ENCODE peak calls at places on chromosomes 11 and 22, in ten cellular contexts. G is upper lobe of right lung, I is kidney, S is lower lobe of right lung, R is Peyer's patch, J is uterus, Q is K562, L is brain microvascular endothelial cell, A is tibial nerve, N is spleen. U is an unnamed sample.

GRCh38 chr22:23376256-23376655 is 195.9 kb downstream of the BCR start:
- DNase-seq in R (no peak), Q (peak; percentile 56), J (no peak), S (no peak), A (no peak), N (no peak), G (no peak), I (no peak), L (no peak), U (peak; percentile 55)

GRCh38 chr22:38114484-38115398 is 4.3 kb upstream of the BAIAP2L2 start:
- DNase-seq in G (peak; percentile 92), L (peak; percentile 80), J (peak; percentile 83), A (peak; percentile 78), R (peak; percentile 71), I (peak; percentile 93), S (peak; percentile 89), N (peak; percentile 95), Q (peak; percentile 77), U (peak; percentile 88)

GRCh38 chr11:69218271-69218682 is 62.5 kb downstream of the SMIM38 start:
- DNase-seq in R (peak; percentile 2), G (no peak), J (no peak), N (no peak), L (no peak), Q (no peak), I (no peak), A (no peak), S (no peak), U (no peak)

GRCh38 chr22:50674127-50674493 is 1.5 kb downstream of the SHANK3 start:
- DNase-seq in I (no peak), A (no peak), S (no peak), G (no peak), Q (no peak), N (no peak), J (no peak), L (no peak), R (no peak), U (no peak)

GRCh38 chr22:33020721-33021120 is 37.5 kb downstream of the SYN3 start:
- DNase-seq in Q (no peak), S (no peak), L (no peak), I (no peak), N (no peak), G (no peak), J (no peak), A (no peak), R (no peak), U (no peak)

GRCh38 chr11:76380977-76381719 is at the start of the genes GVQW3 and THAP12:
- DNase-seq in I (peak; percentile 99), G (peak; percentile 99), S (peak; percentile 98), L (peak; percentile 95), Q (peak; percentile 98), J (peak; percentile 99), R (peak; percentile 95), N (peak; percentile 99), A (peak; percentile 94), U (peak; percentile 98)

GRCh38 chr11:1070594-1071462 is 3.8 kb upstream of the MUC2 start:
- DNase-seq in I (peak; percentile 59), N (peak; percentile 69), G (peak; percentile 40), S (peak; percentile 28), J (no peak), R (no peak), A (no peak), L (no peak), Q (no peak), U (no peak)

GRCh38 chr11:128575174-128575955 is 12.0 kb downstream of the ETS1 start:
- DNase-seq in J (no peak), S (no peak), G (no peak), Q (no peak), R (no peak), L (no peak), N (no peak), A (no peak), I (no peak), U (no peak)

GRCh38 chr22:17919276-17920144 is 104.9 kb downstream of the MICAL3 start:
- DNase-seq in G (no peak), J (no peak), L (no peak), S (no peak), A (no peak), N (no peak), Q (no peak), R (no peak), I (no peak), U (peak; percentile 31)
- H3K36me3 ChIP-seq in G (no peaks in the 10 kb centered on the region), J (no peaks in the 10 kb centered on the region), L (no peaks in the 10 kb centered on the region), S (no peaks in the 10 kb centered on the region), A (no peaks in the 10 kb centered on the region), N (peaks cover 5% of the 10 kb centered on the region), Q (no peaks in the 10 kb centered on the region), R (no peaks in the 10 kb centered on the region), I (no peaks in the 10 kb centered on the region), U (no peaks in the 10 kb centered on the region)

DNA sequence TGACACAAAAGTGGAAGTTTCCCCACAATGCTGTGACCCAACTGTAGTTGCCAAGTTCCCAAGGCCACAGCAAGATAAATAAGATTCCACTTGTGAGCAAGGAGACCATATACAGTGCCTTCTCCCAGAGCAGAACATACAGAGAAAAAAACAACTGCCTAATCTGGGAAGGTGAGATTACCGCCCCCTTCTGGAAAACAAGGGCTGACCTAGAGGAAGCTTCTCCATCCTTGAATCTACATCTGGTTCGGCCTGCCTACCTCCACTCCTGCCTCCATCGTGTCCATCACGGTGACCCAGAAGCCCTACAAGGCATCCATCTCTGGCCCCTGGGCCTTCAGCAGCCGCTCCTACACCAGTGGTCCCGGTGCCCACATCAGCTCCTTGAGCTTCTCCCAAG is 6.1 kb upstream of the RNASEH2C start:
- DNase-seq in G (no peak), L (no peak), Q (peak; percentile 40), R (no peak), J (no peak), S (no peak), N (no peak), A (no peak), I (no peak), U (no peak)
- TF ChIP-seq CTCF in G (no peak), L (no peak), Q (peak; percentile 58), R (no peak), J (no peak), S (no peak), N (no peak), A (no peak), I (no peak), U (no peak)

GRCh38 chr11:30581646-30582045 is 4.5 kb downstream of the MPPED2 start:
- DNase-seq in J (no peak), I (no peak), R (no peak), Q (no peak), A (no peak), N (no peak), G (no peak), S (no peak), L (no peak), U (no peak)

GRCh38 chr11:30586251-30587144 is at the start of gene MPPED2:
- DNase-seq in L (no peak), A (no peak), R (no peak), J (peak; percentile 17), G (peak; percentile 65), Q (peak; percentile 2), S (peak; percentile 47), N (peak; percentile 83), I (peak; percentile 75), U (peak; percentile 81)

GRCh38 chr11:30585067-30585891 is 874 bp downstream of the MPPED2 start:
- DNase-seq in Q (no peak), J (peak; percentile 37), A (no peak), S (peak; percentile 42), N (peak; percentile 64), R (no peak), I (peak; percentile 78), G (peak; percentile 64), L (no peak), U (peak; percentile 44)

GRCh38 chr11:30583505-30584280 is 2.5 kb downstream of the MPPED2 start:
- DNase-seq in A (no peak), N (no peak), G (peak; percentile 46), S (peak; percentile 37), L (no peak), J (peak; percentile 66), R (no peak), Q (no peak), I (peak; percentile 69), U (peak; percentile 50)

GRCh38 chr11:30585892-30586250 is 282 bp downstream of the MPPED2 start:
- DNase-seq in R (no peak), S (peak; percentile 32), N (no peak), Q (no peak), J (peak; percentile 47), I (peak; percentile 75), A (no peak), G (peak; percentile 61), L (no peak), U (peak; percentile 57)
- H3K4me3 ChIP-seq in R (peak overlapping the region; percentile 39), S (peak overlapping the region; percentile 61), N (peak overlapping the region; percentile 59), Q (no peak overlapping the region), J (peak overlapping the region; percentile 44), I (peak overlapping the region; percentile 75), A (peak overlapping the region; percentile 74), G (peak overlapping the region; percentile 52), L (peak overlapping the region; percentile 43), U (peak overlapping the region; percentile 94)

GRCh38 chr11:118148877-118149276 is 3.7 kb downstream of the SCN4B start:
- DNase-seq in I (no peak), A (no peak), R (no peak), G (no peak), S (no peak), N (no peak), Q (no peak), J (no peak), L (no peak), U (no peak)

GRCh38 chr11:118146554-118146953 is 6.1 kb downstream of the SCN4B start:
- DNase-seq in G (no peak), S (no peak), L (no peak), R (no peak), N (no peak), J (no peak), I (no peak), A (no peak), Q (no peak), U (no peak)

GRCh38 chr11:118147502-118147901 is 5.1 kb downstream of the SCN4B start:
- DNase-seq in N (no peak), G (no peak), S (no peak), J (no peak), A (no peak), L (no peak), R (no peak), Q (peak; percentile 8), I (no peak), U (no peak)

GRCh38 chr11:118149493-118149892 is 3.1 kb downstream of the SCN4B start:
- DNase-seq in G (no peak), S (no peak), R (no peak), L (no peak), N (no peak), I (no peak), Q (no peak), J (no peak), A (no peak), U (no peak)

DNA sequence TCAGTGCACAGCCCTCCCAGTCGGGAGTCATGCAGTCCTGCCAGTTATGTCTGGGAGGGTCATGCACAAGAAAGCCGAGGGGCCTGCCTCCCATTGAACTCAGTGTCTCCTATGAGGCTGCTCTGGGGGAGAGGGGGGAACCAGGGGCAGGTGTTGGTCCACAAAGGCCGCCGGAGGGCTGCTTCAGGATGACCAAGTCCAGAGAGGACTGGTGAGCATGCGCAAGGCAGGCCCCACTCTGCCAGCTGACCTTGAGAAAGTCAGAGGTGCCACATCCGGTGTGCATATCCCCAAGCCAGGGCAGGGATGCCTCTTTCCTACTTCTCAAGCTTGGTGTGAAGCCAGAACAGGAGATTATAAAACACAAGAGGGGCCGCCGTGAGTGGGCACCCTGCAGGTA is 4.4 kb downstream of the SCN4B start:
- DNase-seq in R (no peak), Q (no peak), J (no peak), A (no peak), S (no peak), I (no peak), G (no peak), N (no peak), L (no peak), U (no peak)
- H3K36me3 ChIP-seq in R (no peaks in the 10 kb centered on the region), Q (no peaks in the 10 kb centered on the region), J (no peaks in the 10 kb centered on the region), A (no peaks in the 10 kb centered on the region), S (no peaks in the 10 kb centered on the region), I (no peaks in the 10 kb centered on the region), G (no peaks in the 10 kb centered on the region), N (no peaks in the 10 kb centered on the region), L (no peaks in the 10 kb centered on the region), U (no peaks in the 10 kb centered on the region)

GRCh38 chr11:15757299-15757698 is 599.0 kb downstream of the SOX6 start:
- DNase-seq in N (no peak), S (no peak), A (no peak), I (no peak), R (no peak), G (no peak), J (no peak), Q (no peak), L (no peak), U (no peak)
- TF ChIP-seq CTCF in N (no peak), S (no peak), A (no peak), I (no peak), R (no peak), G (no peak), J (no peak), Q (no peak), L (no peak), U (no peak)

U was measured in WERI-Rb-1.